ENCODE peak calls at places on chromosomes 13 and 19, in four cellular contexts. One of them, this sample, is unnamed.

GRCh38 chr13:59914556-59914955 is 249.2 kb downstream of the DIAPH3 start:
- DNase-seq in activated CD4-positive, alpha-beta T cell treated with anti-CD3 and anti-CD28 coated beads, Interleukin-2, amount 50 U/mL, for 48 hours: no peak
- DNase-seq in T-helper 9 cell: no peak
- DNase-seq in NCI-H82: no peak
- DNase-seq in this sample: no peak

GRCh38 chr19:30171795-30172642 is 200.2 kb upstream of the ZNF536 start:
- DNase-seq in activated CD4-positive, alpha-beta T cell treated with anti-CD3 and anti-CD28 coated beads, Interleukin-2, amount 50 U/mL, for 48 hours: no peak
- DNase-seq in T-helper 9 cell: no peak
- DNase-seq in NCI-H82: no peak
- DNase-seq in this sample: no peak

GRCh38 chr19:55519461-55520311 is 17.2 kb downstream of the SBK2 start:
- DNase-seq in NCI-H82: no peak
- DNase-seq in activated CD4-positive, alpha-beta T cell treated with anti-CD3 and anti-CD28 coated beads, Interleukin-2, amount 50 U/mL, for 48 hours: no peak
- DNase-seq in T-helper 9 cell: no peak
- DNase-seq in this sample: no peak

GRCh38 chr13:98598043-98598442 is 21.1 kb upstream of the STK24 start:
- DNase-seq in NCI-H82: peak
- DNase-seq in activated CD4-positive, alpha-beta T cell treated with anti-CD3 and anti-CD28 coated beads, Interleukin-2, amount 50 U/mL, for 48 hours: no peak
- DNase-seq in T-helper 9 cell: no peak
- DNase-seq in this sample: peak

GRCh38 chr13:102401305-102401704 is 543 bp downstream of the FGF14 start:
- DNase-seq in T-helper 9 cell: no peak
- DNase-seq in NCI-H82: peak
- DNase-seq in activated CD4-positive, alpha-beta T cell treated with anti-CD3 and anti-CD28 coated beads, Interleukin-2, amount 50 U/mL, for 48 hours: peak
- DNase-seq in this sample: no peak

GRCh38 chr19:1410789-1411188 is 3.4 kb downstream of the DAZAP1 start:
- DNase-seq in activated CD4-positive, alpha-beta T cell treated with anti-CD3 and anti-CD28 coated beads, Interleukin-2, amount 50 U/mL, for 48 hours: no peak
- DNase-seq in T-helper 9 cell: no peak
- DNase-seq in NCI-H82: no peak
- DNase-seq in this sample: no peak

GRCh38 chr19:49844138-49844740 is 6.7 kb upstream of the PTOV1 start:
- DNase-seq in activated CD4-positive, alpha-beta T cell treated with anti-CD3 and anti-CD28 coated beads, Interleukin-2, amount 50 U/mL, for 48 hours: no peak
- DNase-seq in T-helper 9 cell: no peak
- DNase-seq in NCI-H82: no peak
- DNase-seq in this sample: no peak

GRCh38 chr19:55141696-55142095 is 7.3 kb downstream of the TNNT1 start:
- DNase-seq in activated CD4-positive, alpha-beta T cell treated with anti-CD3 and anti-CD28 coated beads, Interleukin-2, amount 50 U/mL, for 48 hours: no peak
- DNase-seq in T-helper 9 cell: no peak
- DNase-seq in NCI-H82: peak
- DNase-seq in this sample: no peak

GRCh38 chr19:13974073-13974472 is 21.8 kb downstream of the DCAF15 start:
- DNase-seq in NCI-H82: peak
- DNase-seq in T-helper 9 cell: no peak
- DNase-seq in activated CD4-positive, alpha-beta T cell treated with anti-CD3 and anti-CD28 coated beads, Interleukin-2, amount 50 U/mL, for 48 hours: peak
- DNase-seq in this sample: no peak

GRCh38 chr13:80551650-80552497 is 210.9 kb upstream of the SPRY2 start:
- DNase-seq in NCI-H82: no peak
- DNase-seq in T-helper 9 cell: no peak
- DNase-seq in activated CD4-positive, alpha-beta T cell treated with anti-CD3 and anti-CD28 coated beads, Interleukin-2, amount 50 U/mL, for 48 hours: no peak
- DNase-seq in this sample: peak

GRCh38 chr13:44854264-44855060 is 134.8 kb downstream of the NUFIP1 start:
- DNase-seq in activated CD4-positive, alpha-beta T cell treated with anti-CD3 and anti-CD28 coated beads, Interleukin-2, amount 50 U/mL, for 48 hours: no peak
- DNase-seq in NCI-H82: peak
- DNase-seq in T-helper 9 cell: no peak
- DNase-seq in this sample: no peak

GRCh38 chr13:48138270-48138669 is 43.4 kb upstream of the MED4 start:
- DNase-seq in T-helper 9 cell: no peak
- DNase-seq in activated CD4-positive, alpha-beta T cell treated with anti-CD3 and anti-CD28 coated beads, Interleukin-2, amount 50 U/mL, for 48 hours: peak
- DNase-seq in NCI-H82: no peak
- DNase-seq in this sample: no peak

GRCh38 chr13:78022164-78022877 is 103.7 kb upstream of the EDNRB start:
- DNase-seq in activated CD4-positive, alpha-beta T cell treated with anti-CD3 and anti-CD28 coated beads, Interleukin-2, amount 50 U/mL, for 48 hours: peak
- DNase-seq in NCI-H82: no peak
- DNase-seq in T-helper 9 cell: no peak
- DNase-seq in this sample: peak

GRCh38 chr13:87130401-87130800 is 540.8 kb upstream of the SLITRK5 start:
- DNase-seq in NCI-H82: no peak
- DNase-seq in activated CD4-positive, alpha-beta T cell treated with anti-CD3 and anti-CD28 coated beads, Interleukin-2, amount 50 U/mL, for 48 hours: no peak
- DNase-seq in T-helper 9 cell: no peak
- DNase-seq in this sample: no peak

GRCh38 chr19:35213678-35214632 is 14.6 kb downstream of the FAM187B start:
- DNase-seq in activated CD4-positive, alpha-beta T cell treated with anti-CD3 and anti-CD28 coated beads, Interleukin-2, amount 50 U/mL, for 48 hours: peak
- DNase-seq in NCI-H82: peak
- DNase-seq in T-helper 9 cell: peak
- DNase-seq in this sample: peak

GRCh38 chr19:33311326-33311682 is 9.0 kb upstream of the CEBPA start:
- DNase-seq in NCI-H82: peak
- DNase-seq in activated CD4-positive, alpha-beta T cell treated with anti-CD3 and anti-CD28 coated beads, Interleukin-2, amount 50 U/mL, for 48 hours: peak
- DNase-seq in T-helper 9 cell: no peak
- DNase-seq in this sample: no peak

GRCh38 chr13:110714798-110715394 is 1.4 kb downstream of the ING1 start:
- DNase-seq in T-helper 9 cell: peak
- DNase-seq in NCI-H82: peak
- DNase-seq in activated CD4-positive, alpha-beta T cell treated with anti-CD3 and anti-CD28 coated beads, Interleukin-2, amount 50 U/mL, for 48 hours: peak
- DNase-seq in this sample: no peak

GRCh38 chr19:37506387-37507166 is at the start of gene ZNF793:
- DNase-seq in NCI-H82: peak
- DNase-seq in activated CD4-positive, alpha-beta T cell treated with anti-CD3 and anti-CD28 coated beads, Interleukin-2, amount 50 U/mL, for 48 hours: peak
- DNase-seq in T-helper 9 cell: peak
- DNase-seq in this sample: peak

GRCh38 chr13:20320885-20321284 is 88.8 kb upstream of the GJB6 start:
- DNase-seq in NCI-H82: no peak
- DNase-seq in T-helper 9 cell: no peak
- DNase-seq in activated CD4-positive, alpha-beta T cell treated with anti-CD3 and anti-CD28 coated beads, Interleukin-2, amount 50 U/mL, for 48 hours: no peak
- DNase-seq in this sample: no peak

GRCh38 chr13:36920612-36921185 is 661 bp upstream of the SMAD9 start:
- DNase-seq in NCI-H82: peak
- DNase-seq in activated CD4-positive, alpha-beta T cell treated with anti-CD3 and anti-CD28 coated beads, Interleukin-2, amount 50 U/mL, for 48 hours: no peak
- DNase-seq in T-helper 9 cell: no peak
- DNase-seq in this sample: peak

GRCh38 chr13:40430234-40430633 is 236.2 kb downstream of the FOXO1 start:
- DNase-seq in T-helper 9 cell: no peak
- DNase-seq in activated CD4-positive, alpha-beta T cell treated with anti-CD3 and anti-CD28 coated beads, Interleukin-2, amount 50 U/mL, for 48 hours: no peak
- DNase-seq in NCI-H82: peak
- DNase-seq in this sample: no peak

GRCh38 chr13:101467415-101467814 is 14.9 kb downstream of the ITGBL1 start:
- DNase-seq in T-helper 9 cell: no peak
- DNase-seq in activated CD4-positive, alpha-beta T cell treated with anti-CD3 and anti-CD28 coated beads, Interleukin-2, amount 50 U/mL, for 48 hours: no peak
- DNase-seq in NCI-H82: no peak
- DNase-seq in this sample: no peak

GRCh38 chr13:49097374-49097773 is 121.7 kb downstream of the FNDC3A start:
- DNase-seq in NCI-H82: no peak
- DNase-seq in activated CD4-positive, alpha-beta T cell treated with anti-CD3 and anti-CD28 coated beads, Interleukin-2, amount 50 U/mL, for 48 hours: no peak
- DNase-seq in T-helper 9 cell: no peak
- DNase-seq in this sample: peak

GRCh38 chr13:103883152-103883551 is 816.9 kb upstream of the SLC10A2 start:
- DNase-seq in activated CD4-positive, alpha-beta T cell treated with anti-CD3 and anti-CD28 coated beads, Interleukin-2, amount 50 U/mL, for 48 hours: no peak
- DNase-seq in T-helper 9 cell: no peak
- DNase-seq in NCI-H82: peak
- DNase-seq in this sample: peak

GRCh38 chr19:16078311-16078758 is 2.0 kb downstream of the TPM4 start:
- DNase-seq in activated CD4-positive, alpha-beta T cell treated with anti-CD3 and anti-CD28 coated beads, Interleukin-2, amount 50 U/mL, for 48 hours: peak
- DNase-seq in T-helper 9 cell: no peak
- DNase-seq in NCI-H82: peak
- DNase-seq in this sample: no peak

GRCh38 chr19:9498183-9498902 is at the start of gene ZNF560:
- DNase-seq in T-helper 9 cell: no peak
- DNase-seq in NCI-H82: peak
- DNase-seq in activated CD4-positive, alpha-beta T cell treated with anti-CD3 and anti-CD28 coated beads, Interleukin-2, amount 50 U/mL, for 48 hours: peak
- DNase-seq in this sample: no peak

GRCh38 chr13:76271728-76272232 is 614.4 kb downstream of the KCTD12 start:
- DNase-seq in T-helper 9 cell: no peak
- DNase-seq in activated CD4-positive, alpha-beta T cell treated with anti-CD3 and anti-CD28 coated beads, Interleukin-2, amount 50 U/mL, for 48 hours: no peak
- DNase-seq in NCI-H82: no peak
- DNase-seq in this sample: no peak

GRCh38 chr19:41918095-41918494 is 10.2 kb downstream of the ERFL start:
- DNase-seq in NCI-H82: no peak
- DNase-seq in activated CD4-positive, alpha-beta T cell treated with anti-CD3 and anti-CD28 coated beads, Interleukin-2, amount 50 U/mL, for 48 hours: no peak
- DNase-seq in T-helper 9 cell: no peak
- DNase-seq in this sample: no peak

GRCh38 chr13:70505809-70506208 is 397.6 kb upstream of the KLHL1 start:
- DNase-seq in T-helper 9 cell: no peak
- DNase-seq in activated CD4-positive, alpha-beta T cell treated with anti-CD3 and anti-CD28 coated beads, Interleukin-2, amount 50 U/mL, for 48 hours: no peak
- DNase-seq in NCI-H82: no peak
- DNase-seq in this sample: no peak

GRCh38 chr13:42333613-42334328 is 61.8 kb downstream of the AKAP11 start:
- DNase-seq in activated CD4-positive, alpha-beta T cell treated with anti-CD3 and anti-CD28 coated beads, Interleukin-2, amount 50 U/mL, for 48 hours: no peak
- DNase-seq in NCI-H82: peak
- DNase-seq in T-helper 9 cell: no peak
- DNase-seq in this sample: peak

GRCh38 chr19:48244289-48244688 is 11.4 kb downstream of the CARD8 start:
- DNase-seq in activated CD4-positive, alpha-beta T cell treated with anti-CD3 and anti-CD28 coated beads, Interleukin-2, amount 50 U/mL, for 48 hours: peak
- DNase-seq in NCI-H82: no peak
- DNase-seq in T-helper 9 cell: peak
- DNase-seq in this sample: peak

GRCh38 chr13:40666905-40667621 is 622 bp upstream of the FOXO1 start:
- DNase-seq in activated CD4-positive, alpha-beta T cell treated with anti-CD3 and anti-CD28 coated beads, Interleukin-2, amount 50 U/mL, for 48 hours: peak
- DNase-seq in NCI-H82: peak
- DNase-seq in T-helper 9 cell: no peak
- DNase-seq in this sample: no peak

GRCh38 chr19:17950310-17951150 is 16.4 kb upstream of the KCNN1 start:
- DNase-seq in NCI-H82: peak
- DNase-seq in T-helper 9 cell: peak
- DNase-seq in activated CD4-positive, alpha-beta T cell treated with anti-CD3 and anti-CD28 coated beads, Interleukin-2, amount 50 U/mL, for 48 hours: peak
- DNase-seq in this sample: peak

GRCh38 chr13:75704942-75705320 is 68.8 kb downstream of the LMO7 start:
- DNase-seq in T-helper 9 cell: no peak
- DNase-seq in NCI-H82: peak
- DNase-seq in activated CD4-positive, alpha-beta T cell treated with anti-CD3 and anti-CD28 coated beads, Interleukin-2, amount 50 U/mL, for 48 hours: no peak
- DNase-seq in this sample: no peak

GRCh38 chr19:58055483-58055874 is 3.6 kb upstream of the ZNF135 start:
- DNase-seq in T-helper 9 cell: no peak
- DNase-seq in NCI-H82: no peak
- DNase-seq in activated CD4-positive, alpha-beta T cell treated with anti-CD3 and anti-CD28 coated beads, Interleukin-2, amount 50 U/mL, for 48 hours: no peak
- DNase-seq in this sample: no peak

GRCh38 chr19:47507031-47507430 is 7.8 kb downstream of the NAPA start:
- DNase-seq in NCI-H82: peak
- DNase-seq in T-helper 9 cell: no peak
- DNase-seq in activated CD4-positive, alpha-beta T cell treated with anti-CD3 and anti-CD28 coated beads, Interleukin-2, amount 50 U/mL, for 48 hours: no peak
- DNase-seq in this sample: no peak

GRCh38 chr19:41706741-41707501 is 1.5 kb upstream of the CEACAM5 start:
- DNase-seq in T-helper 9 cell: peak
- DNase-seq in activated CD4-positive, alpha-beta T cell treated with anti-CD3 and anti-CD28 coated beads, Interleukin-2, amount 50 U/mL, for 48 hours: peak
- DNase-seq in NCI-H82: peak
- DNase-seq in this sample: peak

GRCh38 chr19:12043752-12044422 is 8.4 kb upstream of the ZNF433 start:
- DNase-seq in NCI-H82: no peak
- DNase-seq in activated CD4-positive, alpha-beta T cell treated with anti-CD3 and anti-CD28 coated beads, Interleukin-2, amount 50 U/mL, for 48 hours: no peak
- DNase-seq in T-helper 9 cell: no peak
- DNase-seq in this sample: no peak